ENCODE peak calls at places on chromosome 6, in six cellular contexts. E is NCI-H524 treated with DMSO at 0.1 percent for 48 hours; B is heart left ventricle; S is activated effector memory CD4-positive, alpha-beta T cell treated with Interleukin-2 at 50 U/mL for 16 hours; M is NCI-H1436 treated with DMSO at 0.1 percent for 48 hours; Z is brain microvascular endothelial cell. T is an unnamed sample.

GRCh38 chr6:24006246-24006645 is 119.8 kb upstream of the NRSN1 start:
- DNase-seq in E (no peak), B (no peak), S (no peak), M (no peak), Z (no peak), T (no peak)

GRCh38 chr6:163828038-163828790 is 413.7 kb downstream of the QKI start:
- DNase-seq in E (peak; percentile 86), B (no peak), S (no peak), M (no peak), Z (no peak), T (no peak)

GRCh38 chr6:134009876-134010275 is 42.5 kb downstream of the SLC2A12 start:
- DNase-seq in E (no peak), B (no peak), S (no peak), M (no peak), Z (no peak), T (no peak)

GRCh38 chr6:134744301-134744700 is 205.6 kb downstream of the ALDH8A1 start:
- DNase-seq in E (no peak), B (no peak), S (no peak), M (no peak), Z (no peak), T (no peak)

GRCh38 chr6:70479236-70479635 is 65.9 kb downstream of the FAM135A start:
- DNase-seq in E (peak; percentile 2), B (no peak), S (no peak), M (no peak), Z (peak; percentile 12), T (no peak)

GRCh38 chr6:153976921-153977693 is 61.9 kb upstream of the OPRM1 start:
- DNase-seq in E (no peak), B (no peak), S (no peak), M (no peak), Z (peak; percentile 9), T (no peak)

GRCh38 chr6:31356946-31357466 is at the start of gene HLA-B:
- DNase-seq in E (no peak), B (peak; percentile 77), S (peak; percentile 66), M (no peak), Z (peak; percentile 16), T (peak; percentile 41)

GRCh38 chr6:93252930-93253329 is 166.4 kb downstream of the EPHA7 start:
- DNase-seq in E (no peak), B (no peak), S (no peak), M (no peak), Z (no peak), T (no peak)

GRCh38 chr6:38755207-38755606 is 40.1 kb downstream of the DNAH8 start:
- DNase-seq in E (no peak), B (no peak), S (no peak), M (no peak), Z (no peak), T (no peak)

GRCh38 chr6:131063764-131064272 is 773 bp upstream of the EPB41L2 start:
- DNase-seq in E (no peak), B (peak; percentile 30), S (no peak), M (no peak), Z (no peak), T (no peak)

GRCh38 chr6:123997223-123997622 is 193.6 kb downstream of the NKAIN2 start:
- DNase-seq in E (peak; percentile 57), B (no peak), S (no peak), M (peak; percentile 97), Z (no peak), T (no peak)

GRCh38 chr6:168388641-168389633 is 52.0 kb upstream of the SMOC2 start:
- DNase-seq in E (no peak), B (no peak), S (no peak), M (no peak), Z (no peak), T (no peak)

GRCh38 chr6:111263837-111264236 is 176.5 kb downstream of the SLC16A10 start:
- DNase-seq in E (no peak), B (no peak), S (no peak), M (no peak), Z (peak; percentile 72), T (no peak)

GRCh38 chr6:36067374-36068011 is 39.9 kb downstream of the MAPK14 start:
- DNase-seq in E (no peak), B (no peak), S (no peak), M (no peak), Z (peak; percentile 25), T (no peak)

GRCh38 chr6:145347256-145347655 is 388.1 kb downstream of the EPM2A start:
- DNase-seq in E (no peak), B (no peak), S (no peak), M (no peak), Z (no peak), T (no peak)

GRCh38 chr6:22471746-22472145 is 97.6 kb upstream of the HDGFL1 start:
- DNase-seq in E (no peak), B (no peak), S (no peak), M (no peak), Z (no peak), T (no peak)

GRCh38 chr6:124132256-124132655 is 328.6 kb downstream of the NKAIN2 start:
- DNase-seq in E (no peak), B (no peak), S (no peak), M (no peak), Z (no peak), T (no peak)

T was measured in omental fat pad.